ENCODE peak calls at places on chromosomes 12 and 14, in seven cellular contexts. L is Calu3, D is fibroblast of the aortic adventitia, X is DND-41, O is mucosa of descending colon, H is AG04450, I is body of pancreas. S is an unnamed sample.

GRCh38 chr14:38255408-38255672 is 553 bp downstream of the CLEC14A start:
- DNase-seq in L (no peak), D (no peak), O (no peak), I (peak), X (no peak), H (no peak), S (peak)

GRCh38 chr14:54902521-54903420 is at the start of gene GCH1:
- DNase-seq in O (peak), L (peak), X (peak), H (no peak), I (peak), D (peak), S (peak)

GRCh38 chr14:93893550-93894329 is 33.4 kb upstream of the FAM181A start:
- DNase-seq in D (peak), O (no peak), H (no peak), I (no peak), L (no peak), X (no peak), S (no peak)

GRCh38 chr14:96126339-96126770 is 78.3 kb upstream of the BDKRB2 start:
- DNase-seq in I (no peak), O (no peak), L (no peak), X (no peak), H (no peak), D (no peak), S (peak)

GRCh38 chr12:5309654-5310053 is 122.3 kb upstream of the NTF3 start:
- DNase-seq in L (no peak), X (no peak), I (no peak), O (peak), D (peak), H (no peak), S (no peak)

GRCh38 chr12:47303207-47303606 is 223.4 kb upstream of the AMIGO2 start:
- DNase-seq in O (no peak), L (no peak), H (peak), X (no peak), I (no peak), D (no peak), S (no peak)

GRCh38 chr14:33589334-33589733 is 361.5 kb downstream of the EGLN3 start:
- DNase-seq in H (no peak), O (no peak), I (peak), X (no peak), D (peak), L (no peak), S (no peak)

GRCh38 chr14:52254086-52254485 is 13.4 kb upstream of the PTGDR start:
- DNase-seq in H (no peak), I (no peak), X (no peak), L (no peak), O (no peak), D (no peak), S (no peak)

GRCh38 chr14:99055019-99055418 is 217.0 kb downstream of the BCL11B start:
- DNase-seq in O (no peak), H (no peak), I (no peak), D (no peak), X (no peak), L (peak), S (no peak)

GRCh38 chr12:27296674-27297073 is 36.0 kb upstream of the BMAL2 start:
- DNase-seq in D (no peak), X (no peak), I (no peak), O (no peak), L (no peak), H (no peak), S (no peak)

GRCh38 chr12:54038760-54039414 is 6.0 kb downstream of the HOXC5 start:
- DNase-seq in L (no peak), I (no peak), O (no peak), D (no peak), X (no peak), H (no peak), S (no peak)

GRCh38 chr14:80388980-80389711 is 177.8 kb upstream of the DIO2 start:
- DNase-seq in D (peak), H (peak), O (no peak), X (no peak), I (no peak), L (peak), S (no peak)

GRCh38 chr12:110844551-110845395 is 2.0 kb upstream of the CCDC63 start:
- DNase-seq in I (no peak), H (no peak), L (no peak), D (peak), O (no peak), X (no peak), S (no peak)

GRCh38 chr12:107788690-107789458 is 14.4 kb downstream of the ASCL4 start:
- DNase-seq in X (no peak), O (no peak), I (no peak), D (no peak), H (no peak), L (no peak), S (no peak)

GRCh38 chr14:92724516-92725340 is 23.7 kb downstream of the LGMN start:
- DNase-seq in D (no peak), I (peak), X (no peak), O (peak), L (no peak), H (no peak), S (no peak)

GRCh38 chr14:45698462-45699134 is 445.6 kb upstream of the MIS18BP1 start:
- DNase-seq in I (peak), O (no peak), D (no peak), L (peak), H (no peak), X (no peak), S (no peak)

GRCh38 chr14:96146131-96146771 is 58.4 kb upstream of the BDKRB2 start:
- DNase-seq in H (no peak), I (peak), O (no peak), L (no peak), X (no peak), D (peak), S (no peak)

GRCh38 chr12:46126050-46126727 is 135.8 kb upstream of the SCAF11 start:
- DNase-seq in D (no peak), H (no peak), X (no peak), L (no peak), I (no peak), O (no peak), S (no peak)

GRCh38 chr12:106139422-106140141 is 828 bp upstream of the NUAK1 start:
- DNase-seq in I (peak), H (no peak), L (peak), O (peak), D (peak), X (no peak), S (peak)

GRCh38 chr12:68890701-68891113 is 42.3 kb downstream of the CPM start:
- DNase-seq in I (no peak), O (no peak), D (no peak), X (no peak), L (no peak), H (no peak), S (no peak)

GRCh38 chr12:132572106-132572505 is 38.3 kb downstream of the LRCOL1 start:
- DNase-seq in X (no peak), H (no peak), L (no peak), D (no peak), O (no peak), I (no peak), S (no peak)

GRCh38 chr12:81819991-81820633 is 61.0 kb upstream of the PPFIA2 start:
- DNase-seq in X (no peak), L (no peak), I (no peak), O (no peak), H (no peak), D (peak), S (no peak)

DNA sequence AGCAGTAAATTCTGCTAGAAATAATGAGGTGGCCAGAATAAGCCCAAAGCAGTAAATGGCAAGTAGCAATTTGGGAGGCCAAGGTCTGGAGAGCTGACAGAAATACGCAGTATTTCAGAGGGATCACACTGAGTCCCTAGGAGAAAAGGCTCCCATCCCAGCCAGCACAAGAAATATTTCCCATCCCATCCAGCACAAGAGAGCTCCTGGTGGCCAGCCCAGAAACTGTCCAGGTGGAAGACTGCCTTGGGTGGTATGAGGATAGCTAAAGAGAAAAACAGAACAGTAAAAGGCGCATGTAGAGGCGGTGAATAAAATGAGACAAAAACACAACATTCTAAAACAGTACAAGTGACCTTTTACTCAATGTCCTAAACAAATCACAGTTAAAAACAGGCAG is 120.7 kb downstream of the HECTD4 start:
- DNase-seq in H (no peak), D (no peak), O (no peak), L (peak), X (no peak), I (no peak), S (no peak)
- TF ChIP-seq CTCF in H (peak), D (peak), O (no peak), L (peak), X (peak), I (no peak), S (no peak)

GRCh38 chr14:35766700-35767082 is 42.4 kb downstream of the RALGAPA1 start:
- DNase-seq in I (no peak), D (no peak), X (peak), O (no peak), L (no peak), H (no peak), S (peak)
- TF ChIP-seq CTCF in I (no peak), D (no peak), X (no peak), O (no peak), L (no peak), H (no peak), S (no peak)

GRCh38 chr12:92574911-92575570 is 127.7 kb upstream of the PLEKHG7 start:
- DNase-seq in H (no peak), I (peak), O (peak), D (no peak), L (peak), X (no peak), S (no peak)

GRCh38 chr12:92571169-92571568 is 131.6 kb upstream of the PLEKHG7 start:
- DNase-seq in H (no peak), I (no peak), D (no peak), O (no peak), L (no peak), X (no peak), S (no peak)

GRCh38 chr12:92571844-92572543 is 130.8 kb upstream of the PLEKHG7 start:
- DNase-seq in D (no peak), L (no peak), I (no peak), O (no peak), X (no peak), H (no peak), S (no peak)

GRCh38 chr12:92573104-92573503 is 129.7 kb upstream of the PLEKHG7 start:
- DNase-seq in O (no peak), H (no peak), L (peak), D (no peak), I (peak), X (no peak), S (no peak)

GRCh38 chr12:92574046-92574783 is 128.6 kb upstream of the PLEKHG7 start:
- DNase-seq in D (no peak), I (peak), H (no peak), L (peak), X (no peak), O (no peak), S (no peak)
- TF ChIP-seq CTCF in D (no peak), I (peak), H (peak), L (no peak), X (peak), O (no peak), S (peak)

GRCh38 chr14:63993992-63994391 is 141.2 kb downstream of the SYNE2 start:
- DNase-seq in I (no peak), H (no peak), D (peak), X (no peak), L (no peak), O (no peak), S (peak)
- TF ChIP-seq CTCF in I (peak), H (peak), D (peak), X (no peak), L (no peak), O (no peak), S (peak)

GRCh38 chr14:74459981-74460380 is 33.1 kb downstream of the NPC2 start:
- DNase-seq in L (no peak), I (no peak), X (no peak), O (no peak), H (no peak), D (no peak), S (no peak)
- TF ChIP-seq CTCF in L (no peak), I (no peak), X (no peak), O (no peak), H (no peak), D (no peak), S (no peak)

DNA sequence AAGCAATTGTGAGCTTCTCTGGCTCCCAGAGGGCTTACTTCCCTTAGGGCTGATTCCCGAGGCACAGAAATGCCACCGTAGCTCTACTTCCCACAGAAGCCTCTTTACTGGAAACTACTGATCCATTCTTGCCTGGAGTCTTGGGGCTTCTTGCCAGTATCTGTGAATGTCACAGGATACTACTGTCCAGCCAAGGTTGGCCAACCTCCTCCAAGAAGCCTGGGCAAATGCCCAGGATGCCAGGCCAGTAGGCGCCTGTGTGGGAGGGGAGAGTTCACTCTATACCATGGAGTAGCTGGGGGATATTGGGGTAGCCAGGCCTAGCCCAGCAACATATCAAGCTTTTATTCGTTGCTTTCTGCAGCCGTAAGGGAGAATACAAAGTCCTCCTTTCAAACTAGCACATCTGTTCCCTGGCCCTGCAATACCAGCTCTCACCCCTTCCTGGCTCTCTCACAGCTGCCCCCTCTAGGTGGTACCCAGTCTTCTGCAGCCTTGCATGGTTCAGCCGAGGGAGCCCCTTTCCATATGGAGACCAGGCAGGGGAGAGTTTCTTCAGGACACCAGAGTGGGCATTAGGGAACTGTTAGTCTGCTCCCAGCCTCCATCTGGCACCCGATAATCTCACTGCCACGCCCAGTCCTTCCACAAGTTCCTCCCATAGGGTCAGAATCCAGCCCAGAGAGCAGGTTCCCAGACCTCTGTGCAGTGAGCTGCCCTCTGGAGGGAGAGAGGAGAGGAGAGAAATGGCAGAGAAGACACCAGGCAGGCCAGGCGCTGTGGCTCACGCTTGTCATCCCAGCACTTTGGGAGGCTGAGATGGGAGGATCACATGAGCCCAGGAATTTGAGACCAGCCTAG is 24.3 kb upstream of the PLEK2 start:
- DNase-seq in X (no peak), H (no peak), O (no peak), D (no peak), L (no peak), I (peak), S (no peak)
- TF ChIP-seq CTCF in X (peak), H (no peak), O (no peak), D (no peak), L (no peak), I (peak), S (no peak)

GRCh38 chr12:3293446-3294161 is 197.4 kb upstream of the PRMT8 start:
- DNase-seq in X (no peak), L (no peak), O (no peak), D (peak), I (no peak), H (no peak), S (no peak)
- TF ChIP-seq CTCF in X (no peak), L (no peak), O (no peak), D (peak), I (no peak), H (no peak), S (no peak)

S was measured in activated CD8-positive, alpha-beta T cell treated with anti-CD3 and anti-CD28 coated beads for 36 hours.